ENCODE peak calls at places on chromosome 14, in seven cellular contexts. X is pancreas, C is HFFc6, P is thyroid gland, H is A549, A is fibroblast of mammary gland, B is HL-60. K is an unnamed sample.

GRCh38 chr14:104284636-104285482 is 146.5 kb downstream of the KIF26A start:
- DNase-seq in X (peak; percentile 38), C (no peak), P (no peak), H (no peak), A (no peak), B (no peak), K (no peak)

GRCh38 chr14:85867450-85867849 is 337.5 kb downstream of the FLRT2 start:
- DNase-seq in X (no peak), C (no peak), P (no peak), H (peak; percentile 17), A (no peak), B (no peak), K (no peak)

GRCh38 chr14:21719841-21720240 is 46.2 kb upstream of the OR4E1 start:
- DNase-seq in X (no peak), C (no peak), P (no peak), H (no peak), A (no peak), B (no peak), K (no peak)

GRCh38 chr14:90383731-90384542 is 12.9 kb upstream of the CALM1 start:
- DNase-seq in X (peak; percentile 83), C (peak; percentile 9), P (peak; percentile 70), H (no peak), A (peak; percentile 45), B (peak; percentile 6), K (no peak)

GRCh38 chr14:52272375-52272774 is 4.9 kb downstream of the PTGDR start:
- DNase-seq in X (no peak), C (peak; percentile 39), P (no peak), H (peak; percentile 33), A (peak; percentile 64), B (peak; percentile 26), K (no peak)

GRCh38 chr14:103538291-103539055 is 9.5 kb downstream of the TRMT61A start:
- DNase-seq in X (peak; percentile 83), C (no peak), P (peak; percentile 71), H (no peak), A (no peak), B (no peak), K (no peak)

GRCh38 chr14:102316048-102316745 is 3.3 kb upstream of the ZNF839 start:
- DNase-seq in X (no peak), C (peak; percentile 43), P (peak; percentile 61), H (peak; percentile 74), A (peak; percentile 74), B (peak; percentile 48), K (peak; percentile 11)

GRCh38 chr14:105865266-105865903 is 339.0 kb downstream of the TMEM121 start:
- DNase-seq in X (peak; percentile 46), C (no peak), P (peak; percentile 0), H (no peak), A (no peak), B (no peak), K (no peak)

GRCh38 chr14:24941719-24942118 is 108.2 kb downstream of the STXBP6 start:
- DNase-seq in X (peak; percentile 89), C (no peak), P (peak; percentile 97), H (no peak), A (no peak), B (no peak), K (no peak)

GRCh38 chr14:61109288-61109687 is 128.2 kb downstream of the SLC38A6 start:
- DNase-seq in X (no peak), C (no peak), P (no peak), H (no peak), A (no peak), B (no peak), K (no peak)

GRCh38 chr14:20440882-20441281 is 4.9 kb upstream of the KLHL33 start:
- DNase-seq in X (no peak), C (no peak), P (no peak), H (no peak), A (peak; percentile 16), B (peak; percentile 30), K (no peak)

GRCh38 chr14:50806241-50806933 is 24.6 kb downstream of the NIN start:
- DNase-seq in X (no peak), C (no peak), P (no peak), H (no peak), A (no peak), B (no peak), K (no peak)

GRCh38 chr14:53002576-53002975 is 51.7 kb upstream of the FERMT2 start:
- DNase-seq in X (no peak), C (no peak), P (no peak), H (peak; percentile 6), A (peak; percentile 11), B (no peak), K (no peak)

GRCh38 chr14:94056579-94057308 is 24.3 kb downstream of the DDX24 start:
- DNase-seq in X (no peak), C (no peak), P (no peak), H (no peak), A (no peak), B (no peak), K (no peak)

GRCh38 chr14:92917041-92917940 is 5.7 kb upstream of the CHGA start:
- DNase-seq in X (no peak), C (no peak), P (no peak), H (no peak), A (no peak), B (no peak), K (no peak)

GRCh38 chr14:58082491-58083098 is 69.4 kb downstream of the ARMH4 start:
- DNase-seq in X (no peak), C (peak; percentile 78), P (no peak), H (peak; percentile 74), A (peak; percentile 89), B (no peak), K (peak; percentile 78)

GRCh38 chr14:69547701-69548348 is 26.8 kb downstream of the CCDC177 start:
- DNase-seq in X (peak; percentile 67), C (no peak), P (peak; percentile 9), H (no peak), A (peak; percentile 21), B (no peak), K (no peak)

GRCh38 chr14:95303552-95303951 is 16.2 kb downstream of the CLMN start:
- DNase-seq in X (no peak), C (no peak), P (no peak), H (no peak), A (no peak), B (no peak), K (no peak)

GRCh38 chr14:74368441-74368840 is 20.2 kb downstream of the VRTN start:
- DNase-seq in X (no peak), C (no peak), P (no peak), H (no peak), A (no peak), B (no peak), K (no peak)

GRCh38 chr14:32336702-32337101 is 7.6 kb downstream of the AKAP6 start:
- DNase-seq in X (no peak), C (no peak), P (no peak), H (no peak), A (no peak), B (no peak), K (no peak)

GRCh38 chr14:93430319-93430801 is 379 bp upstream of the UNC79 start:
- DNase-seq in X (peak; percentile 73), C (no peak), P (peak; percentile 5), H (no peak), A (peak; percentile 0), B (no peak), K (no peak)

GRCh38 chr14:67335781-67336180 is 23.8 kb downstream of the ATP6V1D start:
- DNase-seq in X (no peak), C (peak; percentile 19), P (no peak), H (peak; percentile 60), A (peak; percentile 41), B (no peak), K (no peak)

GRCh38 chr14:59126714-59127436 is 61.6 kb upstream of the DAAM1 start:
- DNase-seq in X (no peak), C (peak; percentile 53), P (peak; percentile 16), H (peak; percentile 68), A (peak; percentile 69), B (peak; percentile 29), K (no peak)

GRCh38 chr14:97866664-97867063 is 1069.5 kb downstream of the VRK1 start:
- DNase-seq in X (no peak), C (no peak), P (no peak), H (no peak), A (no peak), B (no peak), K (no peak)

GRCh38 chr14:100709252-100709955 is 17.3 kb upstream of the DLK1 start:
- DNase-seq in X (no peak), C (no peak), P (peak; percentile 36), H (no peak), A (peak; percentile 30), B (peak; percentile 9), K (no peak)
- TF ChIP-seq CTCF in X (no peak), C (peak; percentile 80), P (no peak), H (peak; percentile 51), A (peak; percentile 32), B (no peak), K (peak; percentile 12)

GRCh38 chr14:70873627-70874026 is 33.6 kb upstream of the PCNX1 start:
- DNase-seq in X (no peak), C (no peak), P (no peak), H (no peak), A (no peak), B (peak; percentile 49), K (no peak)

GRCh38 chr14:70872678-70873020 is 34.6 kb upstream of the PCNX1 start:
- DNase-seq in X (no peak), C (no peak), P (no peak), H (no peak), A (no peak), B (no peak), K (no peak)

GRCh38 chr14:70871001-70871400 is 36.3 kb upstream of the PCNX1 start:
- DNase-seq in X (no peak), C (no peak), P (no peak), H (no peak), A (no peak), B (no peak), K (no peak)

GRCh38 chr14:70871863-70872677 is 35.2 kb upstream of the PCNX1 start:
- DNase-seq in X (no peak), C (no peak), P (no peak), H (no peak), A (no peak), B (no peak), K (no peak)
- TF ChIP-seq CTCF in X (no peak), C (no peak), P (no peak), H (no peak), A (no peak), B (no peak), K (no peak)

DNA sequence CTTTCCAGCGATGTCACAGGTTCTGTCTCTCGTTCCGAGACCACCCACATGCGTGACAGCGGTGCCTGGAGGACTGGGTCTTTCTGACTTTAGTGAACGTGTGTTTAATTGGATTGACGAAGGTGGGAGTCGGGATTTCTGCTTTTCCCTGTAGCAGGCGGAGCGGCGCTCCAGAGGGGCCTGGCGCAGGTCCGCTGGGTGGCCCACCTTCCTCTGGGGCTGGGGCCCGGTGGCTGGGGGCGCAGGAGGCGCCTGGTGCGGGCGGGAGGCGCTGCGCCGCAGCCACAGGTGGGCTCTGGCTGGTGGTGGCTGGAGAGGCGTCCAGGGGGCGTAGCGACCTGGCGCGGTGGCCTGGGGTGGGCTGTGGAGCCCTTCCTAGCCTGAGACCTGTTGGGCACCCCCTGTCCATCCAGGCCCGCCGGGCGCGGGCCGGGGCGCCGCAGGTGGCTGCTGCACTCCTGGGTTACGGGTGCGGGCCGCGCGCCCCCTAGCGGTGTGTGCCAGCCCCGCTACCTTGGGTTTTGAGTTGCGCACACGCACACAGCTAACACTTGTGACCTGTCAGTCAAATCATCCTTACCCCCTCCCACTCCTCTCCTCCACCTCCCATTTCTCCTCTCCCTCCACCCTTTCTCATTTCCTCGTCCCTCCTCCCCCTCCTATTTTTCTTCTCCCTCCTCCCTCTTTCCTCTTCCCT is 2.0 kb downstream of the MEG3 start:
- DNase-seq in X (peak; percentile 65), C (peak; percentile 78), P (no peak), H (no peak), A (peak; percentile 74), B (no peak), K (no peak)
- TF ChIP-seq CTCF in X (peak; percentile 38), C (peak; percentile 87), P (no peak), H (no peak), A (peak; percentile 46), B (no peak), K (peak; percentile 58)

GRCh38 chr14:77124345-77125274 is 17.0 kb downstream of the ZDHHC22 start:
- DNase-seq in X (peak; percentile 81), C (peak; percentile 4), P (peak; percentile 54), H (peak; percentile 48), A (peak; percentile 25), B (no peak), K (no peak)
- TF ChIP-seq CTCF in X (peak; percentile 16), C (peak; percentile 85), P (peak; percentile 9), H (peak; percentile 92), A (no peak), B (no peak), K (no peak)